ENCODE peak calls at places on chromosomes 4 and X, in nine cellular contexts. One of them, this sample, is unnamed.

GRCh38 chr4:118012142-118012541 is 22.1 kb upstream of the NDST3 start:
- DNase-seq in omental fat pad: no peak
- DNase-seq in activated CD8-positive, alpha-beta T cell treated with anti-CD3 and anti-CD28 coated beads for 36 hours: no peak
- DNase-seq in RWPE1: no peak
- DNase-seq in endodermal cell: no peak
- DNase-seq in AG09319: no peak
- DNase-seq in dorsolateral prefrontal cortex: no peak
- DNase-seq in ascending aorta: no peak
- DNase-seq in kidney epithelial cell: no peak
- DNase-seq in this sample: no peak

GRCh38 chr4:168886361-168886760 is 123.7 kb downstream of the CBR4 start:
- DNase-seq in omental fat pad: no peak
- DNase-seq in activated CD8-positive, alpha-beta T cell treated with anti-CD3 and anti-CD28 coated beads for 36 hours: no peak
- DNase-seq in RWPE1: no peak
- DNase-seq in endodermal cell: no peak
- DNase-seq in AG09319: no peak
- DNase-seq in dorsolateral prefrontal cortex: no peak
- DNase-seq in ascending aorta: no peak
- DNase-seq in kidney epithelial cell: no peak
- DNase-seq in this sample: no peak

GRCh38 chrX:3711331-3711917 is 2.0 kb downstream of the PRKX start:
- DNase-seq in omental fat pad: no peak
- DNase-seq in activated CD8-positive, alpha-beta T cell treated with anti-CD3 and anti-CD28 coated beads for 36 hours: peak; percentile 6
- DNase-seq in RWPE1: no peak
- DNase-seq in endodermal cell: no peak
- DNase-seq in AG09319: no peak
- DNase-seq in dorsolateral prefrontal cortex: no peak
- DNase-seq in ascending aorta: peak; percentile 67
- DNase-seq in kidney epithelial cell: no peak
- DNase-seq in this sample: no peak

GRCh38 chrX:47239898-47240545 is 7.2 kb downstream of the USP11 start:
- DNase-seq in omental fat pad: no peak
- DNase-seq in activated CD8-positive, alpha-beta T cell treated with anti-CD3 and anti-CD28 coated beads for 36 hours: no peak
- DNase-seq in RWPE1: no peak
- DNase-seq in endodermal cell: no peak
- DNase-seq in AG09319: no peak
- DNase-seq in dorsolateral prefrontal cortex: no peak
- DNase-seq in ascending aorta: peak; percentile 51
- DNase-seq in kidney epithelial cell: no peak
- DNase-seq in this sample: no peak

GRCh38 chrX:85244411-85245210 is 820 bp downstream of the ZNF711 start:
- DNase-seq in omental fat pad: no peak
- DNase-seq in activated CD8-positive, alpha-beta T cell treated with anti-CD3 and anti-CD28 coated beads for 36 hours: peak; percentile 6
- DNase-seq in RWPE1: peak; percentile 0
- DNase-seq in endodermal cell: peak; percentile 55
- DNase-seq in AG09319: no peak
- DNase-seq in dorsolateral prefrontal cortex: peak; percentile 5
- DNase-seq in ascending aorta: no peak
- DNase-seq in kidney epithelial cell: no peak
- DNase-seq in this sample: peak; percentile 14

GRCh38 chr4:110680217-110680616 is 57.3 kb upstream of the PITX2 start:
- DNase-seq in omental fat pad: no peak
- DNase-seq in activated CD8-positive, alpha-beta T cell treated with anti-CD3 and anti-CD28 coated beads for 36 hours: no peak
- DNase-seq in RWPE1: no peak
- DNase-seq in endodermal cell: no peak
- DNase-seq in AG09319: no peak
- DNase-seq in dorsolateral prefrontal cortex: no peak
- DNase-seq in ascending aorta: no peak
- DNase-seq in kidney epithelial cell: no peak
- DNase-seq in this sample: no peak

GRCh38 chr4:26860922-26861433 is 337 bp downstream of the STIM2 start:
- DNase-seq in omental fat pad: no peak
- DNase-seq in activated CD8-positive, alpha-beta T cell treated with anti-CD3 and anti-CD28 coated beads for 36 hours: peak; percentile 67
- DNase-seq in RWPE1: no peak
- DNase-seq in endodermal cell: peak; percentile 81
- DNase-seq in AG09319: no peak
- DNase-seq in dorsolateral prefrontal cortex: no peak
- DNase-seq in ascending aorta: peak; percentile 80
- DNase-seq in kidney epithelial cell: no peak
- DNase-seq in this sample: peak; percentile 38

GRCh38 chr4:5821665-5822358 is 71.1 kb downstream of the CRMP1 start:
- DNase-seq in omental fat pad: no peak
- DNase-seq in activated CD8-positive, alpha-beta T cell treated with anti-CD3 and anti-CD28 coated beads for 36 hours: peak; percentile 16
- DNase-seq in RWPE1: no peak
- DNase-seq in endodermal cell: peak; percentile 91
- DNase-seq in AG09319: no peak
- DNase-seq in dorsolateral prefrontal cortex: peak; percentile 25
- DNase-seq in ascending aorta: no peak
- DNase-seq in kidney epithelial cell: no peak
- DNase-seq in this sample: no peak

GRCh38 chr4:38411092-38411491 is 252.9 kb upstream of the KLF3 start:
- DNase-seq in omental fat pad: no peak
- DNase-seq in activated CD8-positive, alpha-beta T cell treated with anti-CD3 and anti-CD28 coated beads for 36 hours: peak; percentile 41
- DNase-seq in RWPE1: no peak
- DNase-seq in endodermal cell: no peak
- DNase-seq in AG09319: no peak
- DNase-seq in dorsolateral prefrontal cortex: no peak
- DNase-seq in ascending aorta: no peak
- DNase-seq in kidney epithelial cell: no peak
- DNase-seq in this sample: peak; percentile 38

GRCh38 chr4:99008051-99008450 is 12.5 kb downstream of the METAP1 start:
- DNase-seq in omental fat pad: no peak
- DNase-seq in activated CD8-positive, alpha-beta T cell treated with anti-CD3 and anti-CD28 coated beads for 36 hours: no peak
- DNase-seq in RWPE1: peak; percentile 26
- DNase-seq in endodermal cell: no peak
- DNase-seq in AG09319: no peak
- DNase-seq in dorsolateral prefrontal cortex: no peak
- DNase-seq in ascending aorta: no peak
- DNase-seq in kidney epithelial cell: no peak
- DNase-seq in this sample: no peak

GRCh38 chrX:33210156-33210555 is 1.2 kb downstream of the DMD start:
- DNase-seq in omental fat pad: no peak
- DNase-seq in activated CD8-positive, alpha-beta T cell treated with anti-CD3 and anti-CD28 coated beads for 36 hours: no peak
- DNase-seq in RWPE1: no peak
- DNase-seq in endodermal cell: no peak
- DNase-seq in AG09319: no peak
- DNase-seq in dorsolateral prefrontal cortex: no peak
- DNase-seq in ascending aorta: no peak
- DNase-seq in kidney epithelial cell: no peak
- DNase-seq in this sample: no peak

GRCh38 chrX:789096-789495 is 158.5 kb downstream of the SHOX start:
- DNase-seq in omental fat pad: no peak
- DNase-seq in activated CD8-positive, alpha-beta T cell treated with anti-CD3 and anti-CD28 coated beads for 36 hours: no peak
- DNase-seq in RWPE1: no peak
- DNase-seq in endodermal cell: no peak
- DNase-seq in AG09319: no peak
- DNase-seq in dorsolateral prefrontal cortex: no peak
- DNase-seq in ascending aorta: no peak
- DNase-seq in kidney epithelial cell: no peak
- DNase-seq in this sample: no peak

GRCh38 chrX:28659269-28659668 is 72.0 kb downstream of the IL1RAPL1 start:
- DNase-seq in omental fat pad: no peak
- DNase-seq in activated CD8-positive, alpha-beta T cell treated with anti-CD3 and anti-CD28 coated beads for 36 hours: no peak
- DNase-seq in RWPE1: no peak
- DNase-seq in endodermal cell: peak; percentile 52
- DNase-seq in AG09319: no peak
- DNase-seq in dorsolateral prefrontal cortex: no peak
- DNase-seq in ascending aorta: no peak
- DNase-seq in kidney epithelial cell: no peak
- DNase-seq in this sample: no peak

GRCh38 chr4:122588453-122589238 is 32.2 kb downstream of the IL21 start:
- DNase-seq in omental fat pad: no peak
- DNase-seq in activated CD8-positive, alpha-beta T cell treated with anti-CD3 and anti-CD28 coated beads for 36 hours: no peak
- DNase-seq in RWPE1: no peak
- DNase-seq in endodermal cell: no peak
- DNase-seq in AG09319: peak; percentile 3
- DNase-seq in dorsolateral prefrontal cortex: no peak
- DNase-seq in ascending aorta: no peak
- DNase-seq in kidney epithelial cell: no peak
- DNase-seq in this sample: no peak

GRCh38 chr4:159685406-159686092 is 582.7 kb downstream of the RAPGEF2 start:
- DNase-seq in omental fat pad: no peak
- DNase-seq in activated CD8-positive, alpha-beta T cell treated with anti-CD3 and anti-CD28 coated beads for 36 hours: no peak
- DNase-seq in RWPE1: no peak
- DNase-seq in endodermal cell: no peak
- DNase-seq in AG09319: no peak
- DNase-seq in dorsolateral prefrontal cortex: no peak
- DNase-seq in ascending aorta: no peak
- DNase-seq in kidney epithelial cell: no peak
- DNase-seq in this sample: no peak

GRCh38 chr4:32824321-32824720 is 2104.2 kb downstream of the PCDH7 start:
- DNase-seq in omental fat pad: no peak
- DNase-seq in activated CD8-positive, alpha-beta T cell treated with anti-CD3 and anti-CD28 coated beads for 36 hours: no peak
- DNase-seq in RWPE1: no peak
- DNase-seq in endodermal cell: no peak
- DNase-seq in AG09319: no peak
- DNase-seq in dorsolateral prefrontal cortex: no peak
- DNase-seq in ascending aorta: no peak
- DNase-seq in kidney epithelial cell: no peak
- DNase-seq in this sample: no peak

GRCh38 chr4:2712261-2712842 is 43.8 kb downstream of the TNIP2 start:
- DNase-seq in omental fat pad: no peak
- DNase-seq in activated CD8-positive, alpha-beta T cell treated with anti-CD3 and anti-CD28 coated beads for 36 hours: no peak
- DNase-seq in RWPE1: no peak
- DNase-seq in endodermal cell: peak; percentile 75
- DNase-seq in AG09319: no peak
- DNase-seq in dorsolateral prefrontal cortex: no peak
- DNase-seq in ascending aorta: no peak
- DNase-seq in kidney epithelial cell: no peak
- DNase-seq in this sample: no peak
- TF ChIP-seq CTCF in omental fat pad: no peak
- TF ChIP-seq CTCF in activated CD8-positive, alpha-beta T cell treated with anti-CD3 and anti-CD28 coated beads for 36 hours: no peak
- TF ChIP-seq CTCF in RWPE1: no peak
- TF ChIP-seq CTCF in endodermal cell: peak; percentile 75
- TF ChIP-seq CTCF in AG09319: no peak
- TF ChIP-seq CTCF in dorsolateral prefrontal cortex: no peak
- TF ChIP-seq CTCF in ascending aorta: no peak
- TF ChIP-seq CTCF in kidney epithelial cell: peak; percentile 39
- TF ChIP-seq CTCF in this sample: no peak

GRCh38 chr4:180610317-180610716 is 1632.9 kb upstream of the TENM3 start:
- DNase-seq in omental fat pad: no peak
- DNase-seq in activated CD8-positive, alpha-beta T cell treated with anti-CD3 and anti-CD28 coated beads for 36 hours: no peak
- DNase-seq in RWPE1: peak; percentile 29
- DNase-seq in endodermal cell: no peak
- DNase-seq in AG09319: no peak
- DNase-seq in dorsolateral prefrontal cortex: no peak
- DNase-seq in ascending aorta: no peak
- DNase-seq in kidney epithelial cell: peak; percentile 37
- DNase-seq in this sample: no peak

GRCh38 chr4:180617203-180617602 is 1626.0 kb upstream of the TENM3 start:
- DNase-seq in omental fat pad: no peak
- DNase-seq in activated CD8-positive, alpha-beta T cell treated with anti-CD3 and anti-CD28 coated beads for 36 hours: no peak
- DNase-seq in RWPE1: no peak
- DNase-seq in endodermal cell: peak; percentile 72
- DNase-seq in AG09319: no peak
- DNase-seq in dorsolateral prefrontal cortex: no peak
- DNase-seq in ascending aorta: no peak
- DNase-seq in kidney epithelial cell: no peak
- DNase-seq in this sample: no peak

GRCh38 chr4:180618396-180618795 is 1624.8 kb upstream of the TENM3 start:
- DNase-seq in omental fat pad: no peak
- DNase-seq in activated CD8-positive, alpha-beta T cell treated with anti-CD3 and anti-CD28 coated beads for 36 hours: peak; percentile 2
- DNase-seq in RWPE1: no peak
- DNase-seq in endodermal cell: no peak
- DNase-seq in AG09319: no peak
- DNase-seq in dorsolateral prefrontal cortex: no peak
- DNase-seq in ascending aorta: no peak
- DNase-seq in kidney epithelial cell: no peak
- DNase-seq in this sample: no peak

DNA sequence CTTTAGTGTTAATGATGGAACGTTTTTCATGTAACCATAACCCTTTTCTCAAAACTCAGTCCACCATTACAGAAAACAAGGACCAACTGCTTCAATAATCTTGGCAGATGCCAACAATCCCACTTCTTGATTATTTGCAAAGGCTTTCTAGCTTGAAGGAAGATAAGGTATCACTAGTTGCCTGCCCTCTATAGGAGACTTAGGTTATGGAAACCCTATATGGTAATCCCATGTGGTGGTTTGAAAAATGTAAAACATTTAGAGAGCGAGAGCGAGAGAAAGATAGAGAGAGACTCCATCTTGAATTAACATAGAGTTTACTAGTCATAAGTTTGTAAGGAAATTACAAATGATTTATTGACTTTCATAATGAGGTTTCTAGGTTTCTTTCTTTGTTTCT is 1627.5 kb upstream of the TENM3 start:
- DNase-seq in omental fat pad: no peak
- DNase-seq in activated CD8-positive, alpha-beta T cell treated with anti-CD3 and anti-CD28 coated beads for 36 hours: no peak
- DNase-seq in RWPE1: no peak
- DNase-seq in endodermal cell: no peak
- DNase-seq in AG09319: no peak
- DNase-seq in dorsolateral prefrontal cortex: no peak
- DNase-seq in ascending aorta: no peak
- DNase-seq in kidney epithelial cell: no peak
- DNase-seq in this sample: no peak
- TF ChIP-seq CTCF in omental fat pad: no peak
- TF ChIP-seq CTCF in activated CD8-positive, alpha-beta T cell treated with anti-CD3 and anti-CD28 coated beads for 36 hours: no peak
- TF ChIP-seq CTCF in RWPE1: no peak
- TF ChIP-seq CTCF in endodermal cell: peak; percentile 71
- TF ChIP-seq CTCF in AG09319: no peak
- TF ChIP-seq CTCF in dorsolateral prefrontal cortex: no peak
- TF ChIP-seq CTCF in ascending aorta: no peak
- TF ChIP-seq CTCF in kidney epithelial cell: no peak
- TF ChIP-seq CTCF in this sample: no peak

GRCh38 chr4:54005475-54005874 is 58.9 kb downstream of the CHIC2 start:
- DNase-seq in omental fat pad: no peak
- DNase-seq in activated CD8-positive, alpha-beta T cell treated with anti-CD3 and anti-CD28 coated beads for 36 hours: no peak
- DNase-seq in RWPE1: no peak
- DNase-seq in endodermal cell: no peak
- DNase-seq in AG09319: peak; percentile 3
- DNase-seq in dorsolateral prefrontal cortex: no peak
- DNase-seq in ascending aorta: no peak
- DNase-seq in kidney epithelial cell: peak; percentile 2
- DNase-seq in this sample: no peak

GRCh38 chr4:54001558-54002365 is 62.6 kb downstream of the CHIC2 start:
- DNase-seq in omental fat pad: no peak
- DNase-seq in activated CD8-positive, alpha-beta T cell treated with anti-CD3 and anti-CD28 coated beads for 36 hours: no peak
- DNase-seq in RWPE1: no peak
- DNase-seq in endodermal cell: peak; percentile 47
- DNase-seq in AG09319: no peak
- DNase-seq in dorsolateral prefrontal cortex: no peak
- DNase-seq in ascending aorta: no peak
- DNase-seq in kidney epithelial cell: no peak
- DNase-seq in this sample: no peak

GRCh38 chr4:54006755-54007154 is 57.6 kb downstream of the CHIC2 start:
- DNase-seq in omental fat pad: no peak
- DNase-seq in activated CD8-positive, alpha-beta T cell treated with anti-CD3 and anti-CD28 coated beads for 36 hours: no peak
- DNase-seq in RWPE1: no peak
- DNase-seq in endodermal cell: no peak
- DNase-seq in AG09319: no peak
- DNase-seq in dorsolateral prefrontal cortex: no peak
- DNase-seq in ascending aorta: no peak
- DNase-seq in kidney epithelial cell: no peak
- DNase-seq in this sample: no peak

GRCh38 chr4:54004463-54004862 is 59.9 kb downstream of the CHIC2 start:
- DNase-seq in omental fat pad: no peak
- DNase-seq in activated CD8-positive, alpha-beta T cell treated with anti-CD3 and anti-CD28 coated beads for 36 hours: no peak
- DNase-seq in RWPE1: no peak
- DNase-seq in endodermal cell: no peak
- DNase-seq in AG09319: no peak
- DNase-seq in dorsolateral prefrontal cortex: no peak
- DNase-seq in ascending aorta: no peak
- DNase-seq in kidney epithelial cell: no peak
- DNase-seq in this sample: no peak
- TF ChIP-seq CTCF in omental fat pad: no peak
- TF ChIP-seq CTCF in activated CD8-positive, alpha-beta T cell treated with anti-CD3 and anti-CD28 coated beads for 36 hours: no peak
- TF ChIP-seq CTCF in RWPE1: no peak
- TF ChIP-seq CTCF in endodermal cell: no peak
- TF ChIP-seq CTCF in AG09319: no peak
- TF ChIP-seq CTCF in dorsolateral prefrontal cortex: no peak
- TF ChIP-seq CTCF in ascending aorta: no peak
- TF ChIP-seq CTCF in kidney epithelial cell: no peak
- TF ChIP-seq CTCF in this sample: no peak

GRCh38 chrX:39984191-39984956 is 113.4 kb downstream of the BCOR start:
- DNase-seq in omental fat pad: no peak
- DNase-seq in activated CD8-positive, alpha-beta T cell treated with anti-CD3 and anti-CD28 coated beads for 36 hours: no peak
- DNase-seq in RWPE1: peak; percentile 27
- DNase-seq in endodermal cell: no peak
- DNase-seq in AG09319: no peak
- DNase-seq in dorsolateral prefrontal cortex: no peak
- DNase-seq in ascending aorta: no peak
- DNase-seq in kidney epithelial cell: no peak
- DNase-seq in this sample: no peak
- TF ChIP-seq CTCF in omental fat pad: no peak
- TF ChIP-seq CTCF in activated CD8-positive, alpha-beta T cell treated with anti-CD3 and anti-CD28 coated beads for 36 hours: no peak
- TF ChIP-seq CTCF in RWPE1: no peak
- TF ChIP-seq CTCF in endodermal cell: peak; percentile 29
- TF ChIP-seq CTCF in AG09319: no peak
- TF ChIP-seq CTCF in dorsolateral prefrontal cortex: no peak
- TF ChIP-seq CTCF in ascending aorta: no peak
- TF ChIP-seq CTCF in kidney epithelial cell: no peak
- TF ChIP-seq CTCF in this sample: no peak

This sample was measured in GM10248.